ENCODE peak calls at places on chromosome 6, in eight cellular contexts. V is stimulated activated CD8-positive, alpha-beta memory T cell treated with anti-CD3 and anti-CD28 coated beads, Interleukin-7, amount 100 ng/mL, for 1 hour; A is colonic mucosa; E is kidney tubule cell; C is T-helper 1 cell; F is putamen; U is endothelial cell; Z is body of pancreas. S is an unnamed sample.
A peak's percentile ranks its signal among the peaks of the same experiment; 100 is the strongest.

GRCh38 chr6:56693246-56693607 is 50.5 kb upstream of the DST start:
- DNase-seq in V (no peak), A (peak; percentile 88), E (peak; percentile 88), C (no peak), F (peak; percentile 82), U (no peak), Z (peak; percentile 46), S (peak; percentile 65)

GRCh38 chr6:42820509-42821340 is 38.9 kb downstream of the BICRAL start:
- DNase-seq in V (no peak), A (no peak), E (no peak), C (no peak), F (no peak), U (no peak), Z (no peak), S (no peak)

GRCh38 chr6:133340557-133340956 is 99.4 kb downstream of the EYA4 start:
- DNase-seq in V (no peak), A (no peak), E (no peak), C (no peak), F (no peak), U (no peak), Z (no peak), S (no peak)

GRCh38 chr6:10138917-10139316 is 276.0 kb downstream of the TFAP2A start:
- DNase-seq in V (no peak), A (no peak), E (peak; percentile 20), C (no peak), F (no peak), U (no peak), Z (no peak), S (no peak)

GRCh38 chr6:132819405-132820145 is 5.2 kb downstream of the RPS12 start:
- DNase-seq in V (no peak), A (no peak), E (peak; percentile 68), C (no peak), F (no peak), U (no peak), Z (no peak), S (no peak)

GRCh38 chr6:125764105-125764671 is 14.8 kb downstream of the HEY2 start:
- DNase-seq in V (no peak), A (no peak), E (no peak), C (no peak), F (no peak), U (no peak), Z (no peak), S (no peak)

GRCh38 chr6:46989384-46989783 is 52.7 kb downstream of the ADGRF1 start:
- DNase-seq in V (no peak), A (no peak), E (no peak), C (no peak), F (no peak), U (no peak), Z (peak; percentile 14), S (no peak)

GRCh38 chr6:152093711-152094110 is 286.2 kb downstream of the ESR1 start:
- DNase-seq in V (no peak), A (no peak), E (no peak), C (no peak), F (no peak), U (no peak), Z (no peak), S (no peak)

S was measured in fibroblast of the conjunctiva.